ENCODE peak calls at places on chromosomes 3 and 15, in four cellular contexts. One of them, this sample, is unnamed.

GRCh38 chr3:30263238-30263920 is 343.0 kb upstream of the TGFBR2 start:
- DNase-seq in K562: no peak
- DNase-seq in HepG2: no peak
- DNase-seq in H1: no peak
- DNase-seq in this sample: no peak

GRCh38 chr15:63070681-63071129 is 28.2 kb downstream of the TPM1 start:
- DNase-seq in K562: no peak
- DNase-seq in HepG2: no peak
- DNase-seq in H1: no peak
- DNase-seq in this sample: no peak

GRCh38 chr3:131543714-131544113 is 40.9 kb upstream of the MRPL3 start:
- DNase-seq in K562: no peak
- DNase-seq in HepG2: no peak
- DNase-seq in H1: no peak
- DNase-seq in this sample: no peak

GRCh38 chr3:107966261-107966660 is 124.6 kb downstream of the CD47 start:
- DNase-seq in K562: no peak
- DNase-seq in HepG2: no peak
- DNase-seq in H1: no peak
- DNase-seq in this sample: no peak

GRCh38 chr3:141255864-141256263 is 24.2 kb downstream of the PXYLP1 start:
- DNase-seq in K562: peak
- DNase-seq in HepG2: peak
- DNase-seq in H1: no peak
- DNase-seq in this sample: peak

GRCh38 chr15:32089851-32090359 is 59.6 kb downstream of the CHRNA7 start:
- DNase-seq in K562: no peak
- DNase-seq in HepG2: no peak
- DNase-seq in H1: no peak
- DNase-seq in this sample: no peak

GRCh38 chr3:99896482-99896881 is 78.8 kb downstream of the CMSS1 start:
- DNase-seq in K562: no peak
- DNase-seq in HepG2: no peak
- DNase-seq in H1: no peak
- DNase-seq in this sample: no peak

GRCh38 chr3:42851228-42851834 is 24.3 kb downstream of the CYP8B1 start:
- DNase-seq in K562: no peak
- DNase-seq in HepG2: no peak
- DNase-seq in H1: no peak
- DNase-seq in this sample: no peak

GRCh38 chr3:65425880-65426279 is 612.8 kb downstream of the MAGI1 start:
- DNase-seq in K562: peak
- DNase-seq in HepG2: peak
- DNase-seq in H1: no peak
- DNase-seq in this sample: no peak

GRCh38 chr3:3799173-3800075 is at the start of gene LRRN1:
- DNase-seq in K562: no peak
- DNase-seq in HepG2: no peak
- DNase-seq in H1: peak
- DNase-seq in this sample: peak

DNA sequence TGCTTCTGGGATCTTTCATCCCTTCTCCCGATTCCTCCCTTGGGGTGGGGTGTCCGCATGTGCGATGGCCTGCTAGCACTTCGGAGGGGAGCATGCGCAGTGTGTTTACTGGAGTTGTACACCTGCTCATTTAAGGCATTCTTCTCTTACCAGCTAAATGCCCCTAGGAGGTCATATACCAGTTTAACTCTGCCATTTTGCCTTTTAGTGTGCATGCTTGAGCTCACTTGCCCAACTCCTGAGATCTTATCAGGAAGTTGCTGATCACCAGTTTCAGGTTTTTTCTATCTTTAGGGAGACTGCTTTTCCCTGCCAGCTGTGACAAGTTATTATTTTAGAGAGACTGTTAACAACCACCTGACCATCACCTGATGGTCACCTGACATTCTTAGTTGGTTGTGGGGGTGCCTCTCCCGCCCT is 63.6 kb downstream of the BFSP2 start:
- DNase-seq in K562: no peak
- DNase-seq in HepG2: no peak
- DNase-seq in H1: no peak
- DNase-seq in this sample: no peak
- TF ChIP-seq ATF2 in K562: no peak
- TF ChIP-seq ATF2 in HepG2: no peak
- TF ChIP-seq ATF2 in H1: no peak
- TF ChIP-seq ATF2 in this sample: no peak

GRCh38 chr3:25038907-25039306 is 389.2 kb upstream of the RARB start:
- DNase-seq in K562: no peak
- DNase-seq in HepG2: no peak
- DNase-seq in H1: no peak
- DNase-seq in this sample: no peak

GRCh38 chr3:25043181-25043580 is 384.9 kb upstream of the RARB start:
- DNase-seq in K562: no peak
- DNase-seq in HepG2: no peak
- DNase-seq in H1: no peak
- DNase-seq in this sample: no peak

GRCh38 chr3:25041871-25042584 is 386.0 kb upstream of the RARB start:
- DNase-seq in K562: no peak
- DNase-seq in HepG2: no peak
- DNase-seq in H1: no peak
- DNase-seq in this sample: no peak

GRCh38 chr3:25043757-25044156 is 384.3 kb upstream of the RARB start:
- DNase-seq in K562: no peak
- DNase-seq in HepG2: no peak
- DNase-seq in H1: no peak
- DNase-seq in this sample: no peak

GRCh38 chr3:25040739-25041138 is 387.3 kb upstream of the RARB start:
- DNase-seq in K562: no peak
- DNase-seq in HepG2: no peak
- DNase-seq in H1: no peak
- DNase-seq in this sample: no peak
- TF ChIP-seq JUN in K562: no peak
- TF ChIP-seq JUN in HepG2: no peak
- TF ChIP-seq JUN in H1: no peak
- TF ChIP-seq JUN in this sample: no peak

GRCh38 chr15:67174864-67175573 is 79.4 kb downstream of the AAGAB start:
- DNase-seq in K562: no peak
- DNase-seq in HepG2: no peak
- DNase-seq in H1: no peak
- DNase-seq in this sample: no peak
- TF ChIP-seq ATF2 in K562: no peak
- TF ChIP-seq ATF2 in HepG2: no peak
- TF ChIP-seq ATF2 in H1: no peak
- TF ChIP-seq ATF2 in this sample: no peak

GRCh38 chr3:27500051-27500450 is 15.9 kb upstream of the SLC4A7 start:
- DNase-seq in K562: no peak
- DNase-seq in HepG2: no peak
- DNase-seq in H1: no peak
- DNase-seq in this sample: no peak
- TF ChIP-seq JUN in K562: no peak
- TF ChIP-seq JUN in HepG2: no peak
- TF ChIP-seq JUN in H1: no peak
- TF ChIP-seq JUN in this sample: no peak

DNA sequence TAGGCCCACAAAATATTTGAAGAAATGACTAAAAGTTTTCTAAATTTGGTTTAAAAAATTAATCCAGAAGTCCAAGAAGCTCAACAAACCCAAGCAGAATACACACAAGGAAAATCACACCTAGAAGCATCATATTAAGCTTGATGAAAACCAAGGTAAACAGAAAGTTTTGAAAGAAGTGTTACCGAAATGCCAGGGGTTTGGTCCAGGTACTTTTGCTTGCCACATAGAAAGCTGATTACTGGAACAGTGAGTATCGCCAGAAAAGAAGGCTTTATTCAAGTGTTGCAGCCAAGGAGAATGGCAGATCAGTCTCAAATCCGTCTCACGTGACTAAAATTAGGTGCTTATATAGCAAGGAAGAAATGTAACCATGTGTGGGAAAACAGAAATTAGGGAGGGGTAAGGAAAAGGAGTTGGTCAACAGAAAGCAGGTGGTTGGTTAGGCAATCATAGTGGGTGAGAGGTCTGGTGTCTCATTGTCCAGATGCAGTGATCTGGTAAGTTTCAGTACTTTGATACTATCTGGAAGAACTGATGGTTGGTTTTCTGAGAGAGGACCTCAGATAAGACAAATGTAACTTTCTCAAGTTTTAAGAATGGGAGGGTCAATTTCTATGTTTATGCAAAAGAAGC is 96.9 kb upstream of the MYRIP start:
- DNase-seq in K562: no peak
- DNase-seq in HepG2: no peak
- DNase-seq in H1: no peak
- DNase-seq in this sample: no peak
- TF ChIP-seq ATF2 in K562: no peak
- TF ChIP-seq ATF2 in HepG2: no peak
- TF ChIP-seq ATF2 in H1: no peak
- TF ChIP-seq ATF2 in this sample: no peak

GRCh38 chr15:51223771-51224229 is 114.6 kb downstream of the CYP19A1 start:
- DNase-seq in K562: peak
- DNase-seq in HepG2: no peak
- DNase-seq in H1: no peak
- DNase-seq in this sample: no peak
- TF ChIP-seq JUN in K562: no peak
- TF ChIP-seq JUN in HepG2: no peak
- TF ChIP-seq JUN in H1: no peak
- TF ChIP-seq JUN in this sample: no peak

DNA sequence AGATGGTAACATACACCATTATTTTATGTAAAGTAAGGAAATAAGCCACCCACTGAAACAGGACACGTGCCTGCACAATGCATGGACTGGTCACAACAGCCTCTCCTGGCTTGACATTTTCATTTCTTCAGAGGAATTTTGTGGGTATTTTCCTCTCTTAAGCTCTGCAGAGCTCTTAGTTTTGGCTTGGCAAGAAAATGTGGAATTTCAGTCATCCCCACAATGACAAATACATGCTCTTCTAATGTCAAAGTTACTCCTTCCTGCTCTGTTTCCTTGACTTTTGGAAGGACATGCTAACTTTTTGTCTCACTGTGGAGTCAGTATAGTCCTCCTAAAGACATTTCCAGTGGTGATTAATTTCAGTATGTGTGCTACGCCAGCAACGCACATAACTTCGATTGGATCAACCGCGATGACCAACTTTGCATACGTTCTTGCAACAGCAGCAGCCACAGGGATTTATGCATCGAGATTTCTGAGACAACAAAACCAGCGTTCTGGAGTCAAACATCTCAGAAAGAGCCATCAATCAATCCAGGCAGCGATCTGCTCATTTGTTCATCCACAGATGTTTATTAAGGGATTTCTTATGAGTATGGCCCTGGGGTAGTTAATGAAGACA is 13.3 kb downstream of the EBLN2 start:
- DNase-seq in K562: no peak
- DNase-seq in HepG2: no peak
- DNase-seq in H1: no peak
- DNase-seq in this sample: no peak
- TF ChIP-seq ATF2 in K562: no peak
- TF ChIP-seq ATF2 in HepG2: no peak
- TF ChIP-seq ATF2 in H1: no peak
- TF ChIP-seq ATF2 in this sample: no peak

GRCh38 chr3:74537164-74537563 is 77.3 kb downstream of the CNTN3 start:
- DNase-seq in K562: no peak
- DNase-seq in HepG2: no peak
- DNase-seq in H1: no peak
- DNase-seq in this sample: no peak
- TF ChIP-seq JUN in K562: no peak
- TF ChIP-seq JUN in HepG2: no peak
- TF ChIP-seq JUN in H1: no peak
- TF ChIP-seq JUN in this sample: no peak